ENCODE peak calls at places on chromosomes 3 and 15, in seven cellular contexts. One of them, this sample, is unnamed.

GRCh38 chr15:101545548-101546505 is 56.3 kb upstream of the PCSK6 start:
- DNase-seq in HL-60: no peak
- DNase-seq in bronchial epithelial cell: no peak
- DNase-seq in BJ: no peak
- DNase-seq in heart right ventricle: no peak
- DNase-seq in body of pancreas: no peak
- DNase-seq in foreskin fibroblast: no peak
- DNase-seq in this sample: no peak

GRCh38 chr3:64730651-64731050 is 42.9 kb upstream of the ADAMTS9 start:
- DNase-seq in HL-60: no peak
- DNase-seq in bronchial epithelial cell: no peak
- DNase-seq in BJ: no peak
- DNase-seq in heart right ventricle: no peak
- DNase-seq in body of pancreas: peak; percentile 11
- DNase-seq in foreskin fibroblast: no peak
- DNase-seq in this sample: no peak

GRCh38 chr15:77004189-77004588 is 9.3 kb downstream of the PSTPIP1 start:
- DNase-seq in HL-60: peak; percentile 99
- DNase-seq in bronchial epithelial cell: no peak
- DNase-seq in BJ: no peak
- DNase-seq in heart right ventricle: peak; percentile 56
- DNase-seq in body of pancreas: no peak
- DNase-seq in foreskin fibroblast: no peak
- DNase-seq in this sample: no peak

GRCh38 chr15:32717290-32718081 is at the start of gene GREM1:
- DNase-seq in HL-60: no peak
- DNase-seq in bronchial epithelial cell: no peak
- DNase-seq in BJ: no peak
- DNase-seq in heart right ventricle: no peak
- DNase-seq in body of pancreas: peak; percentile 23
- DNase-seq in foreskin fibroblast: peak; percentile 62
- DNase-seq in this sample: peak; percentile 67

GRCh38 chr15:47542312-47543094 is 174.8 kb upstream of the SEMA6D start:
- DNase-seq in HL-60: no peak
- DNase-seq in bronchial epithelial cell: no peak
- DNase-seq in BJ: no peak
- DNase-seq in heart right ventricle: no peak
- DNase-seq in body of pancreas: no peak
- DNase-seq in foreskin fibroblast: no peak
- DNase-seq in this sample: no peak

GRCh38 chr15:74306801-74307217 is 60.6 kb downstream of the CYP11A1 start:
- DNase-seq in HL-60: no peak
- DNase-seq in bronchial epithelial cell: peak; percentile 21
- DNase-seq in BJ: no peak
- DNase-seq in heart right ventricle: no peak
- DNase-seq in body of pancreas: no peak
- DNase-seq in foreskin fibroblast: no peak
- DNase-seq in this sample: no peak

GRCh38 chr15:50908209-50909043 is at the start of gene AP4E1:
- DNase-seq in HL-60: peak; percentile 94
- DNase-seq in bronchial epithelial cell: peak; percentile 83
- DNase-seq in BJ: peak; percentile 66
- DNase-seq in heart right ventricle: peak; percentile 93
- DNase-seq in body of pancreas: peak; percentile 92
- DNase-seq in foreskin fibroblast: peak; percentile 87
- DNase-seq in this sample: peak; percentile 85

GRCh38 chr3:168457973-168458539 is 362.3 kb upstream of the GOLIM4 start:
- DNase-seq in HL-60: no peak
- DNase-seq in bronchial epithelial cell: no peak
- DNase-seq in BJ: no peak
- DNase-seq in heart right ventricle: no peak
- DNase-seq in body of pancreas: no peak
- DNase-seq in foreskin fibroblast: no peak
- DNase-seq in this sample: no peak

GRCh38 chr3:12716605-12717121 is 42.4 kb downstream of the TMEM40 start:
- DNase-seq in HL-60: peak; percentile 14
- DNase-seq in bronchial epithelial cell: no peak
- DNase-seq in BJ: no peak
- DNase-seq in heart right ventricle: no peak
- DNase-seq in body of pancreas: no peak
- DNase-seq in foreskin fibroblast: no peak
- DNase-seq in this sample: no peak

GRCh38 chr3:57281710-57282109 is 10.8 kb downstream of the ASB14 start:
- DNase-seq in HL-60: no peak
- DNase-seq in bronchial epithelial cell: peak; percentile 59
- DNase-seq in BJ: no peak
- DNase-seq in heart right ventricle: no peak
- DNase-seq in body of pancreas: no peak
- DNase-seq in foreskin fibroblast: peak; percentile 29
- DNase-seq in this sample: no peak

GRCh38 chr15:88454867-88455810 is 12.0 kb downstream of the MRPL46 start:
- DNase-seq in HL-60: peak; percentile 64
- DNase-seq in bronchial epithelial cell: peak; percentile 64
- DNase-seq in BJ: no peak
- DNase-seq in heart right ventricle: peak; percentile 37
- DNase-seq in body of pancreas: peak; percentile 80
- DNase-seq in foreskin fibroblast: peak; percentile 75
- DNase-seq in this sample: peak; percentile 38

GRCh38 chr3:195887670-195888069 is 20.7 kb downstream of the TNK2 start:
- DNase-seq in HL-60: no peak
- DNase-seq in bronchial epithelial cell: no peak
- DNase-seq in BJ: no peak
- DNase-seq in heart right ventricle: no peak
- DNase-seq in body of pancreas: no peak
- DNase-seq in foreskin fibroblast: no peak
- DNase-seq in this sample: no peak

GRCh38 chr3:72287941-72288340 is 503.0 kb upstream of the PROK2 start:
- DNase-seq in HL-60: no peak
- DNase-seq in bronchial epithelial cell: peak; percentile 33
- DNase-seq in BJ: no peak
- DNase-seq in heart right ventricle: no peak
- DNase-seq in body of pancreas: no peak
- DNase-seq in foreskin fibroblast: no peak
- DNase-seq in this sample: no peak

GRCh38 chr3:13473020-13473419 is 7.1 kb upstream of the HDAC11 start:
- DNase-seq in HL-60: no peak
- DNase-seq in bronchial epithelial cell: peak; percentile 46
- DNase-seq in BJ: no peak
- DNase-seq in heart right ventricle: no peak
- DNase-seq in body of pancreas: no peak
- DNase-seq in foreskin fibroblast: no peak
- DNase-seq in this sample: no peak

GRCh38 chr3:97301114-97301513 is 463.4 kb upstream of the ARL6 start:
- DNase-seq in HL-60: no peak
- DNase-seq in bronchial epithelial cell: no peak
- DNase-seq in BJ: no peak
- DNase-seq in heart right ventricle: no peak
- DNase-seq in body of pancreas: no peak
- DNase-seq in foreskin fibroblast: no peak
- DNase-seq in this sample: no peak

GRCh38 chr15:74893627-74894026 is 3.8 kb downstream of the MPI start:
- DNase-seq in HL-60: no peak
- DNase-seq in bronchial epithelial cell: no peak
- DNase-seq in BJ: no peak
- DNase-seq in heart right ventricle: no peak
- DNase-seq in body of pancreas: no peak
- DNase-seq in foreskin fibroblast: no peak
- DNase-seq in this sample: no peak

GRCh38 chr15:56207092-56207491 is 36.6 kb downstream of the RFX7 start:
- DNase-seq in HL-60: no peak
- DNase-seq in bronchial epithelial cell: no peak
- DNase-seq in BJ: no peak
- DNase-seq in heart right ventricle: no peak
- DNase-seq in body of pancreas: no peak
- DNase-seq in foreskin fibroblast: no peak
- DNase-seq in this sample: no peak

GRCh38 chr15:37789881-37790280 is 144.6 kb upstream of the TMCO5A start:
- DNase-seq in HL-60: no peak
- DNase-seq in bronchial epithelial cell: peak; percentile 95
- DNase-seq in BJ: peak; percentile 26
- DNase-seq in heart right ventricle: no peak
- DNase-seq in body of pancreas: no peak
- DNase-seq in foreskin fibroblast: peak; percentile 52
- DNase-seq in this sample: peak; percentile 35

GRCh38 chr15:78739996-78740903 is 71.0 kb downstream of the ADAMTS7 start:
- DNase-seq in HL-60: peak; percentile 82
- DNase-seq in bronchial epithelial cell: peak; percentile 40
- DNase-seq in BJ: no peak
- DNase-seq in heart right ventricle: no peak
- DNase-seq in body of pancreas: peak; percentile 83
- DNase-seq in foreskin fibroblast: no peak
- DNase-seq in this sample: no peak

GRCh38 chr15:51714162-51714561 is 23.3 kb downstream of the LYSMD2 start:
- DNase-seq in HL-60: no peak
- DNase-seq in bronchial epithelial cell: no peak
- DNase-seq in BJ: no peak
- DNase-seq in heart right ventricle: no peak
- DNase-seq in body of pancreas: no peak
- DNase-seq in foreskin fibroblast: no peak
- DNase-seq in this sample: no peak

GRCh38 chr3:107643038-107643883 is 120.5 kb downstream of the BBX start:
- DNase-seq in HL-60: peak; percentile 33
- DNase-seq in bronchial epithelial cell: peak; percentile 26
- DNase-seq in BJ: no peak
- DNase-seq in heart right ventricle: no peak
- DNase-seq in body of pancreas: no peak
- DNase-seq in foreskin fibroblast: no peak
- DNase-seq in this sample: no peak

GRCh38 chr3:30084304-30084703 is 522.1 kb upstream of the TGFBR2 start:
- DNase-seq in HL-60: no peak
- DNase-seq in bronchial epithelial cell: no peak
- DNase-seq in BJ: no peak
- DNase-seq in heart right ventricle: no peak
- DNase-seq in body of pancreas: no peak
- DNase-seq in foreskin fibroblast: no peak
- DNase-seq in this sample: no peak

GRCh38 chr3:30083315-30083714 is 523.1 kb upstream of the TGFBR2 start:
- DNase-seq in HL-60: no peak
- DNase-seq in bronchial epithelial cell: no peak
- DNase-seq in BJ: no peak
- DNase-seq in heart right ventricle: no peak
- DNase-seq in body of pancreas: no peak
- DNase-seq in foreskin fibroblast: no peak
- DNase-seq in this sample: no peak

GRCh38 chr3:30084971-30085403 is 521.4 kb upstream of the TGFBR2 start:
- DNase-seq in HL-60: no peak
- DNase-seq in bronchial epithelial cell: no peak
- DNase-seq in BJ: no peak
- DNase-seq in heart right ventricle: no peak
- DNase-seq in body of pancreas: no peak
- DNase-seq in foreskin fibroblast: no peak
- DNase-seq in this sample: no peak

GRCh38 chr3:30082652-30083051 is 523.7 kb upstream of the TGFBR2 start:
- DNase-seq in HL-60: no peak
- DNase-seq in bronchial epithelial cell: no peak
- DNase-seq in BJ: no peak
- DNase-seq in heart right ventricle: no peak
- DNase-seq in body of pancreas: no peak
- DNase-seq in foreskin fibroblast: no peak
- DNase-seq in this sample: no peak

GRCh38 chr3:30085486-30085885 is 520.9 kb upstream of the TGFBR2 start:
- DNase-seq in HL-60: no peak
- DNase-seq in bronchial epithelial cell: no peak
- DNase-seq in BJ: no peak
- DNase-seq in heart right ventricle: no peak
- DNase-seq in body of pancreas: no peak
- DNase-seq in foreskin fibroblast: no peak
- DNase-seq in this sample: no peak
- H3K4me3 ChIP-seq in HL-60: no peak overlapping the region
- H3K4me3 ChIP-seq in bronchial epithelial cell: no peak overlapping the region
- H3K4me3 ChIP-seq in BJ: no peak overlapping the region
- H3K4me3 ChIP-seq in heart right ventricle: no peak overlapping the region
- H3K4me3 ChIP-seq in body of pancreas: no peak overlapping the region
- H3K4me3 ChIP-seq in foreskin fibroblast: no peak overlapping the region
- H3K4me3 ChIP-seq in this sample: no peak overlapping the region

DNA sequence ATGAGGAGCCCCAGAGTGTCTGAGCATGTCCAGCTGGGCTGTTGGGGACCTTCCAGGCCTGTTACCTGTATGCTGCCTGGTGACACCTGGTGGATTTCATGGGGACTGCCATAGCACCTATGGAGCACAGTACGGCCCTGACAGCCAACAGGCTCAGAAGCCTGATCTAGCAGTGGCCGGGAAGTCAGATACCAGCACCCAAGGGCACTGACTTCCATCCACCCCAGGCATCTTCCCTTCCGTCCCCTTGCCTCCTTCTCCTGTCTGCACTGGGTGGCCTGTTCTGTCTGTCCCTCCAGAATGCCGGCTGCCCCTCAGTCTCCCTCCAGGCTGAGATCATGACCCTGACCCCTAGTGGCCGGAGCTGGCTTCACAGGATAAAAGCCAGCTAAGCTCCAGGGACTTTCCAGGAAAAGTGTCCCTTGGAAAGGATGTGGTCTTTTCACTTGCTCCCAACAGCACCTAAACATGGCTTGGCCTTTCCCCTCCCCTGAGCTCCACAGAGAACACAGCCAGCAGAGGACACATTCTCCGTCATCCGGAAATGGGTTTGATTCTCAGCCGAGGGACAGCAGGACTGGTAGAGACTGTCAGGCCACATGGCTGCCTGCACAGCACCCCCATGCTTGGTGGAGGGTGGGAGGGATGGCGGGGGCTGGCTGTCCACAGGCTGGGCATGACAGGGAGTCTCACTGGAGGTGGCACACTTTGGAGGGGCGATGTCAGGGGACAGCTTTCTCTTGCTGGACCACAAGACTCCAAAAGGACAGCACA is 9.5 kb downstream of the RPS17 start:
- DNase-seq in HL-60: peak; percentile 69
- DNase-seq in bronchial epithelial cell: peak; percentile 71
- DNase-seq in BJ: no peak
- DNase-seq in heart right ventricle: peak; percentile 62
- DNase-seq in body of pancreas: peak; percentile 97
- DNase-seq in foreskin fibroblast: no peak
- DNase-seq in this sample: no peak
- H3K4me3 ChIP-seq in HL-60: no peak overlapping the region
- H3K4me3 ChIP-seq in bronchial epithelial cell: peak overlapping the region; percentile 30
- H3K4me3 ChIP-seq in BJ: no peak overlapping the region
- H3K4me3 ChIP-seq in heart right ventricle: no peak overlapping the region
- H3K4me3 ChIP-seq in body of pancreas: no peak overlapping the region
- H3K4me3 ChIP-seq in foreskin fibroblast: no peak overlapping the region
- H3K4me3 ChIP-seq in this sample: peak overlapping the region; percentile 9

DNA sequence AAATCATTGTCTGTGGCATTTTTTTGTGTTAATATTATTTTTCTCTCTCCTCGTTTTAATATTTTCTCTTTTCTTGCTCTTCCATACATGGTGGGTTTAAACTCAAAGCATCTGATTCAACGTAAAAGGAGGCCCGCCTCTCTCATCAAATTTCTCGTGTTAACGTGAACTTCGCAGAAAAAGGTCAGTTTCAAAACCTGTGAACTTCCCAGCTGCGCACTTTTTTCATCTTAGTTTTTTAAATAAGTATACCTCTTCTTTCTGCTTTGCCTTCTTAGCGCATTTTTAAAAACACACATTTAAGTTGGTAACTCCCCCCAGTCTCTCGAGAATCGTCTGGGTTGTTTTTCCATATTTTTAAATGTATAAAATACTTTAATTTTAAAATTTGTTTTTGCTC is 9.1 kb downstream of the SHOX2 start:
- DNase-seq in HL-60: peak; percentile 34
- DNase-seq in bronchial epithelial cell: no peak
- DNase-seq in BJ: no peak
- DNase-seq in heart right ventricle: no peak
- DNase-seq in body of pancreas: no peak
- DNase-seq in foreskin fibroblast: no peak
- DNase-seq in this sample: no peak
- H3K4me3 ChIP-seq in HL-60: peak overlapping the region; percentile 81
- H3K4me3 ChIP-seq in bronchial epithelial cell: no peak overlapping the region
- H3K4me3 ChIP-seq in BJ: no peak overlapping the region
- H3K4me3 ChIP-seq in heart right ventricle: no peak overlapping the region
- H3K4me3 ChIP-seq in body of pancreas: no peak overlapping the region
- H3K4me3 ChIP-seq in foreskin fibroblast: no peak overlapping the region
- H3K4me3 ChIP-seq in this sample: no peak overlapping the region

GRCh38 chr3:157650191-157650590 is 147.0 kb upstream of the VEPH1 start:
- DNase-seq in HL-60: no peak
- DNase-seq in bronchial epithelial cell: no peak
- DNase-seq in BJ: no peak
- DNase-seq in heart right ventricle: no peak
- DNase-seq in body of pancreas: no peak
- DNase-seq in foreskin fibroblast: no peak
- DNase-seq in this sample: no peak
- H3K4me3 ChIP-seq in HL-60: no peak overlapping the region
- H3K4me3 ChIP-seq in bronchial epithelial cell: no peak overlapping the region
- H3K4me3 ChIP-seq in BJ: no peak overlapping the region
- H3K4me3 ChIP-seq in heart right ventricle: no peak overlapping the region
- H3K4me3 ChIP-seq in body of pancreas: no peak overlapping the region
- H3K4me3 ChIP-seq in foreskin fibroblast: no peak overlapping the region
- H3K4me3 ChIP-seq in this sample: no peak overlapping the region